ENCODE peak calls at places on chromosomes 7 and 10, in nine cellular contexts. One of them, this sample, is unnamed. For H4K20me1, the result is how much of the 10 kb centered on the place peaks cover.

GRCh38 chr10:77320852-77321496 is 316.6 kb downstream of the KCNMA1 start:
- DNase-seq in neural progenitor cell: no peak
- DNase-seq in GM23248: peak
- DNase-seq in IMR-90: peak
- DNase-seq in H1: no peak
- DNase-seq in PC-3: peak
- DNase-seq in OCI-LY7: no peak
- DNase-seq in SK-N-SH: no peak
- DNase-seq in H9: no peak
- DNase-seq in this sample: peak

GRCh38 chr7:102122026-102122425 is 164.6 kb upstream of the SH2B2 start:
- DNase-seq in neural progenitor cell: no peak
- DNase-seq in H9: no peak
- DNase-seq in IMR-90: peak
- DNase-seq in OCI-LY7: peak
- DNase-seq in SK-N-SH: no peak
- DNase-seq in GM23248: peak
- DNase-seq in PC-3: peak
- DNase-seq in H1: no peak
- DNase-seq in this sample: peak

GRCh38 chr7:21108182-21108581 is 319.7 kb upstream of the SP4 start:
- DNase-seq in OCI-LY7: no peak
- DNase-seq in H1: no peak
- DNase-seq in GM23248: no peak
- DNase-seq in neural progenitor cell: peak
- DNase-seq in SK-N-SH: no peak
- DNase-seq in PC-3: peak
- DNase-seq in H9: no peak
- DNase-seq in IMR-90: no peak
- DNase-seq in this sample: no peak

GRCh38 chr7:47757946-47758371 is 176.0 kb upstream of the TNS3 start:
- DNase-seq in OCI-LY7: no peak
- DNase-seq in IMR-90: peak
- DNase-seq in GM23248: peak
- DNase-seq in SK-N-SH: no peak
- DNase-seq in neural progenitor cell: no peak
- DNase-seq in H9: no peak
- DNase-seq in PC-3: no peak
- DNase-seq in H1: no peak
- DNase-seq in this sample: peak

GRCh38 chr10:131574363-131574706 is 262.8 kb upstream of the TCERG1L start:
- DNase-seq in PC-3: no peak
- DNase-seq in H9: no peak
- DNase-seq in GM23248: no peak
- DNase-seq in IMR-90: no peak
- DNase-seq in H1: no peak
- DNase-seq in SK-N-SH: no peak
- DNase-seq in neural progenitor cell: no peak
- DNase-seq in OCI-LY7: no peak
- DNase-seq in this sample: no peak

GRCh38 chr7:102425639-102426267 is 7.6 kb upstream of the ORAI2 start:
- DNase-seq in IMR-90: no peak
- DNase-seq in PC-3: no peak
- DNase-seq in neural progenitor cell: no peak
- DNase-seq in OCI-LY7: peak
- DNase-seq in H9: peak
- DNase-seq in GM23248: no peak
- DNase-seq in H1: no peak
- DNase-seq in SK-N-SH: no peak
- DNase-seq in this sample: no peak

GRCh38 chr7:100211342-100211780 is 8.4 kb upstream of the PVRIG start:
- DNase-seq in PC-3: no peak
- DNase-seq in H1: no peak
- DNase-seq in IMR-90: no peak
- DNase-seq in SK-N-SH: no peak
- DNase-seq in OCI-LY7: peak
- DNase-seq in neural progenitor cell: no peak
- DNase-seq in H9: no peak
- DNase-seq in GM23248: no peak
- DNase-seq in this sample: no peak

GRCh38 chr10:110399163-110400094 is 94.7 kb upstream of the SMNDC1 start:
- DNase-seq in H1: no peak
- DNase-seq in IMR-90: peak
- DNase-seq in SK-N-SH: no peak
- DNase-seq in neural progenitor cell: no peak
- DNase-seq in GM23248: peak
- DNase-seq in OCI-LY7: no peak
- DNase-seq in PC-3: peak
- DNase-seq in H9: no peak
- DNase-seq in this sample: peak

GRCh38 chr10:76311752-76312699 is 880.6 kb downstream of the LRMDA start:
- DNase-seq in H9: peak
- DNase-seq in neural progenitor cell: peak
- DNase-seq in SK-N-SH: peak
- DNase-seq in IMR-90: no peak
- DNase-seq in GM23248: peak
- DNase-seq in OCI-LY7: peak
- DNase-seq in H1: no peak
- DNase-seq in PC-3: peak
- DNase-seq in this sample: no peak

GRCh38 chr10:118778727-118779126 is 24.0 kb upstream of the CACUL1 start:
- DNase-seq in H1: no peak
- DNase-seq in IMR-90: no peak
- DNase-seq in H9: no peak
- DNase-seq in GM23248: no peak
- DNase-seq in PC-3: no peak
- DNase-seq in SK-N-SH: no peak
- DNase-seq in neural progenitor cell: no peak
- DNase-seq in OCI-LY7: no peak
- DNase-seq in this sample: no peak

GRCh38 chr10:43386549-43386948 is 15.1 kb downstream of the FXYD4 start:
- DNase-seq in neural progenitor cell: no peak
- DNase-seq in H1: no peak
- DNase-seq in SK-N-SH: no peak
- DNase-seq in H9: no peak
- DNase-seq in GM23248: no peak
- DNase-seq in OCI-LY7: no peak
- DNase-seq in PC-3: no peak
- DNase-seq in IMR-90: no peak
- DNase-seq in this sample: no peak

GRCh38 chr10:43383204-43383971 is 12.0 kb downstream of the FXYD4 start:
- DNase-seq in IMR-90: no peak
- DNase-seq in H9: no peak
- DNase-seq in PC-3: no peak
- DNase-seq in GM23248: peak
- DNase-seq in OCI-LY7: no peak
- DNase-seq in H1: no peak
- DNase-seq in SK-N-SH: no peak
- DNase-seq in neural progenitor cell: no peak
- DNase-seq in this sample: no peak

GRCh38 chr10:43386981-43387677 is 15.7 kb downstream of the FXYD4 start:
- DNase-seq in SK-N-SH: no peak
- DNase-seq in GM23248: no peak
- DNase-seq in H1: no peak
- DNase-seq in PC-3: no peak
- DNase-seq in H9: no peak
- DNase-seq in neural progenitor cell: no peak
- DNase-seq in IMR-90: no peak
- DNase-seq in OCI-LY7: no peak
- DNase-seq in this sample: no peak

GRCh38 chr10:43384252-43385221 is 13.1 kb downstream of the FXYD4 start:
- DNase-seq in neural progenitor cell: no peak
- DNase-seq in OCI-LY7: no peak
- DNase-seq in GM23248: no peak
- DNase-seq in PC-3: peak
- DNase-seq in IMR-90: no peak
- DNase-seq in SK-N-SH: no peak
- DNase-seq in H9: no peak
- DNase-seq in H1: no peak
- DNase-seq in this sample: no peak

GRCh38 chr10:43385412-43386004 is 14.1 kb downstream of the FXYD4 start:
- DNase-seq in PC-3: no peak
- DNase-seq in neural progenitor cell: no peak
- DNase-seq in H9: no peak
- DNase-seq in GM23248: no peak
- DNase-seq in SK-N-SH: no peak
- DNase-seq in H1: no peak
- DNase-seq in OCI-LY7: no peak
- DNase-seq in IMR-90: no peak
- DNase-seq in this sample: no peak
- H4K20me1 ChIP-seq in PC-3: half or more
- H4K20me1 ChIP-seq in neural progenitor cell: half or more
- H4K20me1 ChIP-seq in H9: under half
- H4K20me1 ChIP-seq in GM23248: under half
- H4K20me1 ChIP-seq in SK-N-SH: half or more
- H4K20me1 ChIP-seq in H1: under half
- H4K20me1 ChIP-seq in OCI-LY7: under half
- H4K20me1 ChIP-seq in IMR-90: under half
- H4K20me1 ChIP-seq in this sample: half or more

GRCh38 chr10:101358706-101359300 is 4.8 kb downstream of the BTRC start:
- DNase-seq in PC-3: peak
- DNase-seq in SK-N-SH: no peak
- DNase-seq in GM23248: peak
- DNase-seq in H1: no peak
- DNase-seq in neural progenitor cell: no peak
- DNase-seq in IMR-90: peak
- DNase-seq in H9: no peak
- DNase-seq in OCI-LY7: no peak
- DNase-seq in this sample: peak
- H4K20me1 ChIP-seq in PC-3: under half
- H4K20me1 ChIP-seq in SK-N-SH: under half
- H4K20me1 ChIP-seq in GM23248: under half
- H4K20me1 ChIP-seq in H1: under half
- H4K20me1 ChIP-seq in neural progenitor cell: under half
- H4K20me1 ChIP-seq in IMR-90: under half
- H4K20me1 ChIP-seq in H9: under half
- H4K20me1 ChIP-seq in OCI-LY7: under half
- H4K20me1 ChIP-seq in this sample: half or more

GRCh38 chr7:4683043-4683883 is 1.2 kb downstream of the FOXK1 start:
- DNase-seq in PC-3: no peak
- DNase-seq in H1: no peak
- DNase-seq in GM23248: no peak
- DNase-seq in OCI-LY7: no peak
- DNase-seq in neural progenitor cell: no peak
- DNase-seq in SK-N-SH: peak
- DNase-seq in IMR-90: no peak
- DNase-seq in H9: no peak
- DNase-seq in this sample: no peak
- H4K20me1 ChIP-seq in PC-3: under half
- H4K20me1 ChIP-seq in H1: under half
- H4K20me1 ChIP-seq in GM23248: under half
- H4K20me1 ChIP-seq in OCI-LY7: under half
- H4K20me1 ChIP-seq in neural progenitor cell: half or more
- H4K20me1 ChIP-seq in SK-N-SH: under half
- H4K20me1 ChIP-seq in IMR-90: under half
- H4K20me1 ChIP-seq in H9: under half
- H4K20me1 ChIP-seq in this sample: under half

DNA sequence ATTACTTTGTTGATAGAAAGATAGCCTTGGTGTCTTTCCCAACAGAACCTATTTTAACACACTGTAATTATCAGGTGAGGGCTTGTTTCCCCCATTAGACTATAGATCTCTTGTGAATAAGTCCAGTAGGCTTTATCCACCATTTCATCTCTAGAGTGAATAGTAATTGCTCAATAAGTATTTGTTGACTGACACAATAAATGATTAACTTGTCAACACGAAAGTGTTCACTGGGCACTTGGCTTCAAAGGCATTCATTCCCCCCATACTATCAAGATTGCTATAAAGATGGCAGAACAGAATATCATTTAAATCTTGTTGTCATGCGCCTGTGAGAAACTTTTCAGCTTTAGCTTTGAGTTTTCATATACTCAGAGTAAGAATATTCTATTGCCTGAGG is 424.5 kb upstream of the LRRTM3 start:
- DNase-seq in neural progenitor cell: no peak
- DNase-seq in IMR-90: no peak
- DNase-seq in PC-3: no peak
- DNase-seq in SK-N-SH: no peak
- DNase-seq in H1: no peak
- DNase-seq in GM23248: no peak
- DNase-seq in H9: no peak
- DNase-seq in OCI-LY7: no peak
- DNase-seq in this sample: no peak
- H4K20me1 ChIP-seq in neural progenitor cell: under half
- H4K20me1 ChIP-seq in IMR-90: under half
- H4K20me1 ChIP-seq in PC-3: under half
- H4K20me1 ChIP-seq in SK-N-SH: under half
- H4K20me1 ChIP-seq in H1: under half
- H4K20me1 ChIP-seq in GM23248: under half
- H4K20me1 ChIP-seq in H9: under half
- H4K20me1 ChIP-seq in OCI-LY7: under half
- H4K20me1 ChIP-seq in this sample: under half

GRCh38 chr7:43904533-43905208 is 1.7 kb downstream of the URGCP start:
- DNase-seq in H1: no peak
- DNase-seq in H9: no peak
- DNase-seq in GM23248: peak
- DNase-seq in IMR-90: peak
- DNase-seq in OCI-LY7: no peak
- DNase-seq in PC-3: peak
- DNase-seq in SK-N-SH: no peak
- DNase-seq in neural progenitor cell: no peak
- DNase-seq in this sample: peak
- H4K20me1 ChIP-seq in H1: under half
- H4K20me1 ChIP-seq in H9: under half
- H4K20me1 ChIP-seq in GM23248: under half
- H4K20me1 ChIP-seq in IMR-90: under half
- H4K20me1 ChIP-seq in OCI-LY7: under half
- H4K20me1 ChIP-seq in PC-3: under half
- H4K20me1 ChIP-seq in SK-N-SH: under half
- H4K20me1 ChIP-seq in neural progenitor cell: under half
- H4K20me1 ChIP-seq in this sample: half or more

DNA sequence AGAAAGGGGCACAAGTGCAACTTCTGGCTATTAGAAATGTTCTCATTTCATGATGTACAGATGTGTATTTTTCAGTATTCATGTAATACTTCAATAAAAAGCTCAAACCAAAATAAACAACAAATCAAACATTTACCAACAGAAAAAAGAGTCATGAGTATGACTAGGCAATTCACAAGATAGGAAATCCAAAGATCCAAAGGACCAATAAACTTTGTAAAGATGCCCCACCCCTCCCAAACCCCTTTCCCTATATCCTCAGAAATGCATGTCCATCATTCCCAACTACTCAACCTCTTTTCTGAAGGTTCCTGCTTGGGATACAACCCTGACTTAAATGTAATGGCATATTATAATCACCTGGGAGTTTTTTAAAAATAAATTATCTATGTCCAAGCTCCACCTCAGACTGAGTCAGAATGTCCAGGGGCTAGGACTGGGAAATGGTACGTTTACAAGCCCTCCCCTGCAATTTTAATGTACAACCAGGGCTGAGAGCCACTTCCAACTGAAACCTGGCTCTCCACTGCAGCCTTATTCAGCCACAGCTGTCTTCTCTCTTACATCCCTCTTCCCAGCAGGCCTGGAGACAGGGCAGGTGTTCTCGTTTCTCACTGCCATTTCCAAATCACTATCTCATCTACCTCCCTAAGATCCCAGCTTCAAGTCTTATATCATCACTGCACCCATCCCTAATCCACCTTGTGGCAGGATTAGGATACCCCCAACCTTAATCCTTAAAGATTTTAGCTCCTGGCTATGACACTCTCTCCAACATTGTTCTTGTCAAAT is 36.5 kb downstream of the COA1 start:
- DNase-seq in PC-3: peak
- DNase-seq in SK-N-SH: no peak
- DNase-seq in H1: no peak
- DNase-seq in H9: no peak
- DNase-seq in neural progenitor cell: no peak
- DNase-seq in IMR-90: peak
- DNase-seq in GM23248: peak
- DNase-seq in OCI-LY7: no peak
- DNase-seq in this sample: no peak
- H4K20me1 ChIP-seq in PC-3: under half
- H4K20me1 ChIP-seq in SK-N-SH: under half
- H4K20me1 ChIP-seq in H1: under half
- H4K20me1 ChIP-seq in H9: under half
- H4K20me1 ChIP-seq in neural progenitor cell: under half
- H4K20me1 ChIP-seq in IMR-90: under half
- H4K20me1 ChIP-seq in GM23248: under half
- H4K20me1 ChIP-seq in OCI-LY7: under half
- H4K20me1 ChIP-seq in this sample: under half